ENCODE peak calls at places on chromosomes 11 and 22, in five cellular contexts. K is HEK293T, I is HepG2, P is SK-N-SH, G is GM12878. Z is an unnamed sample.

GRCh38 chr11:35256296-35256695 is 117.3 kb downstream of the CD44 start:
- DNase-seq in K (no peak), I (no peak), P (no peak), G (no peak), Z (no peak)

GRCh38 chr11:110505514-110506284 is 76.0 kb downstream of the FDX1 start:
- DNase-seq in K (no peak), I (no peak), P (no peak), G (no peak), Z (no peak)

GRCh38 chr11:1528710-1529109 is 42.1 kb upstream of the MOB2 start:
- DNase-seq in K (no peak), I (no peak), P (no peak), G (no peak), Z (no peak)

GRCh38 chr11:110430267-110431211 is 791 bp downstream of the FDX1 start:
- DNase-seq in K (peak), I (peak), P (no peak), G (peak), Z (no peak)

GRCh38 chr11:59154585-59154984 is 11.9 kb downstream of the FAM111A start:
- DNase-seq in K (no peak), I (no peak), P (no peak), G (no peak), Z (no peak)

GRCh38 chr11:73217131-73217809 is 811 bp upstream of the P2RY2 start:
- DNase-seq in K (no peak), I (no peak), P (no peak), G (no peak), Z (no peak)

GRCh38 chr22:44330188-44330726 is 17.5 kb upstream of the SHISAL1 start:
- DNase-seq in K (no peak), I (no peak), P (no peak), G (no peak), Z (no peak)

GRCh38 chr11:2531277-2531986 is 86.6 kb downstream of the KCNQ1 start:
- DNase-seq in K (peak), I (peak), P (peak), G (no peak), Z (peak)

GRCh38 chr22:11616811-11617210 is 3911.2 kb upstream of the OR11H1 start:
- DNase-seq in K (no peak), I (no peak), P (no peak), G (no peak), Z (no peak)

GRCh38 chr22:36419912-36420882 is 32.4 kb upstream of the MYH9 start:
- DNase-seq in K (no peak), I (no peak), P (no peak), G (no peak), Z (no peak)

GRCh38 chr11:68014157-68014965 is 4.2 kb downstream of the ALDH3B1 start:
- DNase-seq in K (no peak), I (no peak), P (no peak), G (no peak), Z (no peak)

GRCh38 chr11:119493712-119494111 is 70.7 kb upstream of the THY1 start:
- DNase-seq in K (no peak), I (no peak), P (no peak), G (no peak), Z (peak)

GRCh38 chr11:57567512-57568329 is at the start of gene UBE2L6:
- DNase-seq in K (peak), I (no peak), P (peak), G (no peak), Z (peak)

GRCh38 chr11:106464728-106465127 is 387.3 kb downstream of the AASDHPPT start:
- DNase-seq in K (no peak), I (no peak), P (no peak), G (no peak), Z (no peak)

GRCh38 chr22:23193882-23194281 is 13.6 kb downstream of the BCR start:
- DNase-seq in K (no peak), I (no peak), P (no peak), G (no peak), Z (no peak)

GRCh38 chr22:40310081-40310770 is 36.1 kb upstream of the ADSL start:
- DNase-seq in K (no peak), I (no peak), P (no peak), G (no peak), Z (no peak)

GRCh38 chr11:117381988-117382387 is 54.3 kb downstream of the CEP164 start:
- DNase-seq in K (no peak), I (no peak), P (no peak), G (no peak), Z (no peak)

GRCh38 chr11:120219935-120220746 is 9.3 kb downstream of the OAF start:
- DNase-seq in K (no peak), I (no peak), P (no peak), G (no peak), Z (no peak)

GRCh38 chr11:27254744-27255446 is 108.1 kb downstream of the CCDC34 start:
- DNase-seq in K (no peak), I (no peak), P (no peak), G (no peak), Z (no peak)

GRCh38 chr11:33692013-33692504 is 8.6 kb downstream of the C11orf91 start:
- DNase-seq in K (no peak), I (peak), P (no peak), G (no peak), Z (no peak)

GRCh38 chr11:130442728-130443127 is 5.7 kb upstream of the ADAMTS15 start:
- DNase-seq in K (no peak), I (no peak), P (no peak), G (no peak), Z (no peak)

GRCh38 chr22:20079745-20080444 is at the start of gene DGCR8:
- DNase-seq in K (peak), I (peak), P (peak), G (peak), Z (peak)

GRCh38 chr22:35638408-35638807 is 9.8 kb upstream of the APOL6 start:
- DNase-seq in K (no peak), I (no peak), P (peak), G (no peak), Z (no peak)

GRCh38 chr11:17392872-17393271 is 4.4 kb upstream of the KCNJ11 start:
- DNase-seq in K (no peak), I (no peak), P (peak), G (no peak), Z (no peak)

GRCh38 chr22:28838971-28839370 is 38.6 kb upstream of the XBP1 start:
- DNase-seq in K (no peak), I (peak), P (no peak), G (no peak), Z (no peak)

GRCh38 chr11:91248199-91248807 is 976.3 kb upstream of the FAT3 start:
- DNase-seq in K (peak), I (peak), P (no peak), G (no peak), Z (no peak)

GRCh38 chr11:66639066-66639813 is 737 bp downstream of the RBM4 start:
- DNase-seq in K (no peak), I (peak), P (no peak), G (no peak), Z (no peak)

GRCh38 chr11:122334546-122335375 is 218.7 kb upstream of the BLID start:
- DNase-seq in K (no peak), I (no peak), P (no peak), G (no peak), Z (no peak)

GRCh38 chr11:9039194-9039593 is 35.4 kb upstream of the NRIP3 start:
- DNase-seq in K (no peak), I (no peak), P (no peak), G (peak), Z (peak)

GRCh38 chr11:75737314-75737713 is 19.7 kb downstream of the MOGAT2 start:
- DNase-seq in K (no peak), I (no peak), P (no peak), G (no peak), Z (no peak)

GRCh38 chr11:85748455-85748891 is 62.5 kb downstream of the SYTL2 start:
- DNase-seq in K (no peak), I (no peak), P (no peak), G (no peak), Z (no peak)

GRCh38 chr11:100920571-100920970 is 209.0 kb downstream of the PGR start:
- DNase-seq in K (no peak), I (no peak), P (no peak), G (no peak), Z (no peak)

GRCh38 chr11:46555269-46556054 is 38.4 kb downstream of the AMBRA1 start:
- DNase-seq in K (no peak), I (no peak), P (no peak), G (peak), Z (no peak)

GRCh38 chr11:73141309-73142127 is 600 bp downstream of the FCHSD2 start:
- DNase-seq in K (peak), I (peak), P (peak), G (no peak), Z (peak)

GRCh38 chr11:70292863-70293262 is 22.4 kb downstream of the PPFIA1 start:
- DNase-seq in K (no peak), I (no peak), P (no peak), G (no peak), Z (no peak)

GRCh38 chr11:62999649-63000048 is 14.9 kb upstream of the SLC22A6 start:
- DNase-seq in K (no peak), I (no peak), P (no peak), G (no peak), Z (no peak)

GRCh38 chr11:134532921-134533421 is 120.9 kb upstream of the B3GAT1 start:
- DNase-seq in K (no peak), I (no peak), P (no peak), G (no peak), Z (no peak)
- TF ChIP-seq FOXM1 in K (no peak), I (no peak), P (no peak), G (no peak), Z (no peak)

GRCh38 chr11:124195419-124195734 is 12.2 kb downstream of the OR10D3 start:
- DNase-seq in K (no peak), I (no peak), P (no peak), G (no peak), Z (no peak)
- TF ChIP-seq FOXM1 in K (no peak), I (no peak), P (no peak), G (no peak), Z (no peak)

GRCh38 chr11:83006877-83007330 is 64.8 kb downstream of the RAB30 start:
- DNase-seq in K (no peak), I (no peak), P (peak), G (peak), Z (no peak)
- TF ChIP-seq FOXM1 in K (no peak), I (no peak), P (no peak), G (no peak), Z (no peak)

GRCh38 chr11:133619397-133619796 is 87.1 kb upstream of the OPCML start:
- DNase-seq in K (no peak), I (no peak), P (no peak), G (no peak), Z (no peak)
- TF ChIP-seq FOXM1 in K (no peak), I (no peak), P (no peak), G (no peak), Z (no peak)

GRCh38 chr22:27518583-27519437 is 282.7 kb downstream of the MN1 start:
- DNase-seq in K (no peak), I (no peak), P (peak), G (no peak), Z (no peak)
- TF ChIP-seq FOXM1 in K (no peak), I (no peak), P (no peak), G (no peak), Z (no peak)